ENCODE peak calls at places on chromosomes 5 and 9, in five cellular contexts. One of them, this sample, is unnamed. For H3K4me1, the result is how much of the 10 kb centered on the place peaks cover.

GRCh38 chr9:5375790-5376477 is 36.3 kb upstream of the RLN1 start:
- DNase-seq in GM23248: peak
- DNase-seq in pancreas: no peak
- DNase-seq in thoracic aorta: no peak
- DNase-seq in left ventricle myocardium inferior: no peak
- DNase-seq in this sample: no peak

GRCh38 chr5:139392678-139393496 is 2.0 kb downstream of the PROB1 start:
- DNase-seq in GM23248: peak
- DNase-seq in pancreas: no peak
- DNase-seq in thoracic aorta: no peak
- DNase-seq in left ventricle myocardium inferior: peak
- DNase-seq in this sample: peak

GRCh38 chr9:113634597-113635515 is 171.3 kb downstream of the RGS3 start:
- DNase-seq in GM23248: no peak
- DNase-seq in pancreas: no peak
- DNase-seq in thoracic aorta: no peak
- DNase-seq in left ventricle myocardium inferior: no peak
- DNase-seq in this sample: no peak

GRCh38 chr5:136042665-136043121 is 13.9 kb downstream of the TGFBI start:
- DNase-seq in GM23248: peak
- DNase-seq in pancreas: no peak
- DNase-seq in thoracic aorta: no peak
- DNase-seq in left ventricle myocardium inferior: no peak
- DNase-seq in this sample: no peak

GRCh38 chr5:66306105-66306843 is 162.2 kb downstream of the SREK1 start:
- DNase-seq in GM23248: peak
- DNase-seq in pancreas: peak
- DNase-seq in thoracic aorta: no peak
- DNase-seq in left ventricle myocardium inferior: no peak
- DNase-seq in this sample: peak

GRCh38 chr9:18891946-18892670 is 140.9 kb downstream of the SAXO1 start:
- DNase-seq in GM23248: no peak
- DNase-seq in pancreas: no peak
- DNase-seq in thoracic aorta: no peak
- DNase-seq in left ventricle myocardium inferior: no peak
- DNase-seq in this sample: no peak

GRCh38 chr9:76658510-76659231 is 105.6 kb upstream of the PCA3 start:
- DNase-seq in GM23248: peak
- DNase-seq in pancreas: no peak
- DNase-seq in thoracic aorta: no peak
- DNase-seq in left ventricle myocardium inferior: no peak
- DNase-seq in this sample: no peak

GRCh38 chr5:145237843-145238242 is 597.3 kb downstream of the PRELID2 start:
- DNase-seq in GM23248: peak
- DNase-seq in pancreas: peak
- DNase-seq in thoracic aorta: no peak
- DNase-seq in left ventricle myocardium inferior: no peak
- DNase-seq in this sample: no peak

DNA sequence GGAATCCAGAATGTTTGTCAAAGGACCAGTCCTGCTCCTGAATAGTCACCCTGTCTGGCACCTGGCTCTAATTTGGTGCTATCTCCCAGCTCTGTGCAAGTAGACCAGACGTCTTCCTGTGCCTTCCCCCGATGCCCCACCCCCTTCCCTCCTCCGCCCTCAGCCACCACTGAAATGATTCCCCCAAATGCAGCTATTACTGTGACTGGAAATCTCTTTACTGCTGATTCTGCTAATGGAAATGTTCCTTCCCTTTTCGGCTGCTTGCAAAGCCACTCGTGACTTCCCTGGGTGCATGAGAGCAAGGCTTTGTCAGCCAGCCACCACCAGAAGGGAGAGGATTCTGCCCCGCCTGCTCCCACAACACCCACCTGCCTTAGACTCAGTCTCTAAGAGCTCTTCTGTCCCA is 11.4 kb downstream of the ASTN2 start:
- DNase-seq in GM23248: no peak
- DNase-seq in pancreas: no peak
- DNase-seq in thoracic aorta: no peak
- DNase-seq in left ventricle myocardium inferior: no peak
- DNase-seq in this sample: no peak
- H3K27ac ChIP-seq in GM23248: no peak
- H3K27ac ChIP-seq in pancreas: no peak
- H3K27ac ChIP-seq in thoracic aorta: no peak
- H3K27ac ChIP-seq in left ventricle myocardium inferior: no peak
- H3K27ac ChIP-seq in this sample: no peak

GRCh38 chr9:109791747-109792146 is 11.7 kb downstream of the PALM2AKAP2 start:
- DNase-seq in GM23248: no peak
- DNase-seq in pancreas: no peak
- DNase-seq in thoracic aorta: no peak
- DNase-seq in left ventricle myocardium inferior: no peak
- DNase-seq in this sample: no peak

GRCh38 chr9:109793196-109793595 is 13.2 kb downstream of the PALM2AKAP2 start:
- DNase-seq in GM23248: peak
- DNase-seq in pancreas: no peak
- DNase-seq in thoracic aorta: no peak
- DNase-seq in left ventricle myocardium inferior: no peak
- DNase-seq in this sample: no peak

GRCh38 chr9:109789582-109790360 is 9.8 kb downstream of the PALM2AKAP2 start:
- DNase-seq in GM23248: no peak
- DNase-seq in pancreas: no peak
- DNase-seq in thoracic aorta: no peak
- DNase-seq in left ventricle myocardium inferior: no peak
- DNase-seq in this sample: no peak

GRCh38 chr9:109793921-109794320 is 13.9 kb downstream of the PALM2AKAP2 start:
- DNase-seq in GM23248: no peak
- DNase-seq in pancreas: no peak
- DNase-seq in thoracic aorta: no peak
- DNase-seq in left ventricle myocardium inferior: no peak
- DNase-seq in this sample: no peak

DNA sequence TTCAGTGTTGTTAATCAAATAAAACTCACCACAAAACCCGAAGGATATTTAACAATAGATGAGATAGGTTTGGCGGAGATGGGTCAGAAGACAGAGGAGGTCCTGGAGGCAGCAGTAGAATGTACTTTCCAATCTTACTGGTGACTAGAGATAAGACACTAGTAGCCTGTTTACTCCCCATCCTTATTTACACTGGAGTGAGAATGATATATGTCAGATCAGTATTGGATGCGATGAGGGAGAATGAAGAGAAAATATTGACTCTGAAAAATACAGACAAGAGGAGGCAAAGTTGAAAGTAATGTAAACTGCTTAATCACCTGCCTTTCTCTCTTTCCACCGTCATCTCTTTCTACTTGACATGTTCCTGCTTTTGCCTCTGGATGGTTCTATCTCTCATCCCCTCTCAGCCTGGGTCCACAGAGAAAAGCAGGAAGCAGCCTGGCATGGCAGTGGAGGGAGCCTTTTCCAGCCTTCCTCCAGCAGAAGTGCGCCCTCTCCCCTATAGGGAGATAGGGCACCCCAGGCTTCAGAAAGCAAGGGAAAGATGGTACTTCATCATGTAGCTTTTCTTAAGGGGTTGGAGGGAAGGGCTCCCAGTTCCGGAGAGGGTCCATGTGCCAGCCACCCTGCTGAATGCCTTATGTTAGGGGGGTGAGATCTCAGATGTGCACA is 11.1 kb downstream of the PALM2AKAP2 start:
- DNase-seq in GM23248: no peak
- DNase-seq in pancreas: no peak
- DNase-seq in thoracic aorta: no peak
- DNase-seq in left ventricle myocardium inferior: no peak
- DNase-seq in this sample: no peak
- H3K4me1 ChIP-seq in GM23248: under half
- H3K4me1 ChIP-seq in pancreas: under half
- H3K4me1 ChIP-seq in thoracic aorta: half or more
- H3K4me1 ChIP-seq in left ventricle myocardium inferior: half or more
- H3K4me1 ChIP-seq in this sample: under half

GRCh38 chr5:181100121-181101015 is 30.6 kb downstream of the OR2V1 start:
- DNase-seq in GM23248: peak
- DNase-seq in pancreas: no peak
- DNase-seq in thoracic aorta: no peak
- DNase-seq in left ventricle myocardium inferior: no peak
- DNase-seq in this sample: peak

GRCh38 chr5:181099453-181100086 is 31.4 kb downstream of the OR2V1 start:
- DNase-seq in GM23248: no peak
- DNase-seq in pancreas: no peak
- DNase-seq in thoracic aorta: no peak
- DNase-seq in left ventricle myocardium inferior: no peak
- DNase-seq in this sample: no peak

GRCh38 chr5:181098642-181099452 is 32.1 kb downstream of the OR2V1 start:
- DNase-seq in GM23248: peak
- DNase-seq in pancreas: no peak
- DNase-seq in thoracic aorta: no peak
- DNase-seq in left ventricle myocardium inferior: no peak
- DNase-seq in this sample: no peak
- H3K27ac ChIP-seq in GM23248: no peak
- H3K27ac ChIP-seq in pancreas: no peak
- H3K27ac ChIP-seq in thoracic aorta: no peak
- H3K27ac ChIP-seq in left ventricle myocardium inferior: no peak
- H3K27ac ChIP-seq in this sample: no peak

GRCh38 chr5:158819840-158820620 is 279.7 kb downstream of the EBF1 start:
- DNase-seq in GM23248: peak
- DNase-seq in pancreas: no peak
- DNase-seq in thoracic aorta: no peak
- DNase-seq in left ventricle myocardium inferior: no peak
- DNase-seq in this sample: no peak

GRCh38 chr5:158821321-158821720 is 278.4 kb downstream of the EBF1 start:
- DNase-seq in GM23248: no peak
- DNase-seq in pancreas: no peak
- DNase-seq in thoracic aorta: no peak
- DNase-seq in left ventricle myocardium inferior: no peak
- DNase-seq in this sample: no peak

GRCh38 chr5:158820891-158821290 is 278.8 kb downstream of the EBF1 start:
- DNase-seq in GM23248: no peak
- DNase-seq in pancreas: no peak
- DNase-seq in thoracic aorta: no peak
- DNase-seq in left ventricle myocardium inferior: no peak
- DNase-seq in this sample: no peak

GRCh38 chr5:158824167-158824882 is 275.4 kb downstream of the EBF1 start:
- DNase-seq in GM23248: no peak
- DNase-seq in pancreas: no peak
- DNase-seq in thoracic aorta: no peak
- DNase-seq in left ventricle myocardium inferior: no peak
- DNase-seq in this sample: no peak

DNA sequence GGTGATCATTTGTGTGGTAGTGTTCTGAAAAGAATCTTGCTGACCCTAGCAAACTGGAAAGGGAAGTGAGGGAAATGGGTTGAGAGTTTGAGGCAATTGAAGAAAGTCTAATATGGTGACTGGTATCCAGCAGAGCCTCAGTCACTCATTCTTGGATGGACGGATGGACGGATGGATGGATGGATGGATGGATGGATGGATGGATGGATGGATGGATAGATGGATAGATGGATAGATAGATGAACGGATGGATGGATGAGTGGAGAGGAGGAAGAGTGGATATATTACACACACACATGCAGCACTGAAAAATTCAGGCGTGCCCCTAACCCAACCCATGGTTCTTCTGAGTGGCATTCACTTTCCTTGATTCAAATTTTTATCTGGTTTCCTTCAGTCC is 277.6 kb downstream of the EBF1 start:
- DNase-seq in GM23248: no peak
- DNase-seq in pancreas: no peak
- DNase-seq in thoracic aorta: no peak
- DNase-seq in left ventricle myocardium inferior: no peak
- DNase-seq in this sample: no peak
- H3K4me1 ChIP-seq in GM23248: under half
- H3K4me1 ChIP-seq in pancreas: under half
- H3K4me1 ChIP-seq in thoracic aorta: under half
- H3K4me1 ChIP-seq in left ventricle myocardium inferior: under half
- H3K4me1 ChIP-seq in this sample: under half

GRCh38 chr5:119368238-119368630 is 12.4 kb downstream of the TNFAIP8 start:
- DNase-seq in GM23248: no peak
- DNase-seq in pancreas: no peak
- DNase-seq in thoracic aorta: no peak
- DNase-seq in left ventricle myocardium inferior: no peak
- DNase-seq in this sample: no peak
- H3K27ac ChIP-seq in GM23248: no peak
- H3K27ac ChIP-seq in pancreas: no peak
- H3K27ac ChIP-seq in thoracic aorta: peak
- H3K27ac ChIP-seq in left ventricle myocardium inferior: no peak
- H3K27ac ChIP-seq in this sample: peak

GRCh38 chr5:137887831-137888230 is 1.4 kb upstream of the PKD2L2 start:
- DNase-seq in GM23248: no peak
- DNase-seq in pancreas: no peak
- DNase-seq in thoracic aorta: no peak
- DNase-seq in left ventricle myocardium inferior: no peak
- DNase-seq in this sample: no peak
- H3K4me1 ChIP-seq in GM23248: under half
- H3K4me1 ChIP-seq in pancreas: under half
- H3K4me1 ChIP-seq in thoracic aorta: under half
- H3K4me1 ChIP-seq in left ventricle myocardium inferior: under half
- H3K4me1 ChIP-seq in this sample: under half

GRCh38 chr9:128163027-128163515 is 3.0 kb downstream of the BBLN start:
- DNase-seq in GM23248: no peak
- DNase-seq in pancreas: no peak
- DNase-seq in thoracic aorta: no peak
- DNase-seq in left ventricle myocardium inferior: no peak
- DNase-seq in this sample: no peak
- H3K27ac ChIP-seq in GM23248: no peak
- H3K27ac ChIP-seq in pancreas: no peak
- H3K27ac ChIP-seq in thoracic aorta: no peak
- H3K27ac ChIP-seq in left ventricle myocardium inferior: no peak
- H3K27ac ChIP-seq in this sample: no peak

GRCh38 chr5:76474377-76474776 is 71.3 kb downstream of the IQGAP2 start:
- DNase-seq in GM23248: no peak
- DNase-seq in pancreas: no peak
- DNase-seq in thoracic aorta: no peak
- DNase-seq in left ventricle myocardium inferior: no peak
- DNase-seq in this sample: no peak
- H3K4me1 ChIP-seq in GM23248: under half
- H3K4me1 ChIP-seq in pancreas: under half
- H3K4me1 ChIP-seq in thoracic aorta: under half
- H3K4me1 ChIP-seq in left ventricle myocardium inferior: under half
- H3K4me1 ChIP-seq in this sample: under half